ENCODE peak calls at places on chromosomes 7 and 10, in four cellular contexts. One of them, this sample, is unnamed.

GRCh38 chr10:28326516-28327493 is 23.9 kb upstream of the MPP7 start:
- DNase-seq in heart left ventricle: peak
- DNase-seq in prostate gland: peak
- DNase-seq in Caco-2: no peak
- DNase-seq in this sample: peak

GRCh38 chr10:113131611-113132330 is 181.7 kb downstream of the TCF7L2 start:
- DNase-seq in heart left ventricle: no peak
- DNase-seq in prostate gland: no peak
- DNase-seq in Caco-2: peak
- DNase-seq in this sample: no peak

GRCh38 chr7:134195252-134195651 is 68.1 kb downstream of the LRGUK start:
- DNase-seq in heart left ventricle: no peak
- DNase-seq in prostate gland: no peak
- DNase-seq in Caco-2: no peak
- DNase-seq in this sample: no peak

GRCh38 chr7:98323597-98324322 is 42.3 kb downstream of the BRI3 start:
- DNase-seq in heart left ventricle: no peak
- DNase-seq in prostate gland: no peak
- DNase-seq in Caco-2: no peak
- DNase-seq in this sample: no peak

GRCh38 chr10:131553121-131553520 is 241.6 kb upstream of the TCERG1L start:
- DNase-seq in heart left ventricle: no peak
- DNase-seq in prostate gland: no peak
- DNase-seq in Caco-2: no peak
- DNase-seq in this sample: no peak

GRCh38 chr10:34732926-34733325 is 82.2 kb downstream of the PARD3 start:
- DNase-seq in heart left ventricle: no peak
- DNase-seq in prostate gland: no peak
- DNase-seq in Caco-2: peak
- DNase-seq in this sample: no peak

GRCh38 chr10:79101560-79101971 is 32.8 kb downstream of the ZMIZ1 start:
- DNase-seq in heart left ventricle: no peak
- DNase-seq in prostate gland: no peak
- DNase-seq in Caco-2: no peak
- DNase-seq in this sample: no peak

GRCh38 chr10:92742331-92743228 is 52.8 kb downstream of the HHEX start:
- DNase-seq in heart left ventricle: no peak
- DNase-seq in prostate gland: no peak
- DNase-seq in Caco-2: no peak
- DNase-seq in this sample: peak

GRCh38 chr7:78081888-78082287 is 283.3 kb downstream of the PHTF2 start:
- DNase-seq in heart left ventricle: no peak
- DNase-seq in prostate gland: no peak
- DNase-seq in Caco-2: no peak
- DNase-seq in this sample: no peak

GRCh38 chr7:45972629-45973312 is 51.7 kb upstream of the IGFBP3 start:
- DNase-seq in heart left ventricle: no peak
- DNase-seq in prostate gland: no peak
- DNase-seq in Caco-2: no peak
- DNase-seq in this sample: no peak

GRCh38 chr10:78617633-78618032 is 451.1 kb upstream of the ZMIZ1 start:
- DNase-seq in heart left ventricle: no peak
- DNase-seq in prostate gland: no peak
- DNase-seq in Caco-2: no peak
- DNase-seq in this sample: peak

GRCh38 chr10:581776-582330 is 107.6 kb downstream of the DIP2C start:
- DNase-seq in heart left ventricle: no peak
- DNase-seq in prostate gland: no peak
- DNase-seq in Caco-2: no peak
- DNase-seq in this sample: no peak

GRCh38 chr7:110600983-110601382 is 489.9 kb upstream of the LRRN3 start:
- DNase-seq in heart left ventricle: no peak
- DNase-seq in prostate gland: no peak
- DNase-seq in Caco-2: no peak
- DNase-seq in this sample: no peak

GRCh38 chr10:115921795-115922194 is 351.2 kb downstream of the GFRA1 start:
- DNase-seq in heart left ventricle: no peak
- DNase-seq in prostate gland: no peak
- DNase-seq in Caco-2: no peak
- DNase-seq in this sample: no peak

GRCh38 chr10:116973946-116974345 is 31.0 kb downstream of the SHTN1 start:
- DNase-seq in heart left ventricle: no peak
- DNase-seq in prostate gland: no peak
- DNase-seq in Caco-2: no peak
- DNase-seq in this sample: no peak

GRCh38 chr10:72690071-72690755 is 1.7 kb upstream of the MCU start:
- DNase-seq in heart left ventricle: no peak
- DNase-seq in prostate gland: no peak
- DNase-seq in Caco-2: no peak
- DNase-seq in this sample: no peak

GRCh38 chr10:13624630-13625029 is 37.9 kb downstream of the PRPF18 start:
- DNase-seq in heart left ventricle: no peak
- DNase-seq in prostate gland: no peak
- DNase-seq in Caco-2: no peak
- DNase-seq in this sample: no peak

GRCh38 chr10:50260791-50261281 is 9.5 kb upstream of the ASAH2 start:
- DNase-seq in heart left ventricle: no peak
- DNase-seq in prostate gland: no peak
- DNase-seq in Caco-2: peak
- DNase-seq in this sample: no peak

GRCh38 chr10:132836832-132837540 is 51.0 kb upstream of the NKX6-2 start:
- DNase-seq in heart left ventricle: peak
- DNase-seq in prostate gland: no peak
- DNase-seq in Caco-2: peak
- DNase-seq in this sample: peak

GRCh38 chr10:127563718-127564553 is 14.8 kb downstream of the NPS start:
- DNase-seq in heart left ventricle: no peak
- DNase-seq in prostate gland: no peak
- DNase-seq in Caco-2: peak
- DNase-seq in this sample: no peak

GRCh38 chr7:3436746-3437145 is 135.7 kb downstream of the SDK1 start:
- DNase-seq in heart left ventricle: no peak
- DNase-seq in prostate gland: no peak
- DNase-seq in Caco-2: no peak
- DNase-seq in this sample: no peak

GRCh38 chr10:123433539-123433938 is 232.6 kb upstream of the GPR26 start:
- DNase-seq in heart left ventricle: no peak
- DNase-seq in prostate gland: no peak
- DNase-seq in Caco-2: no peak
- DNase-seq in this sample: no peak
- H3K4me3 ChIP-seq in heart left ventricle: no peak
- H3K4me3 ChIP-seq in prostate gland: no peak
- H3K4me3 ChIP-seq in Caco-2: no peak
- H3K4me3 ChIP-seq in this sample: no peak

GRCh38 chr10:30863516-30864210 is 168.0 kb downstream of the ZNF438 start:
- DNase-seq in heart left ventricle: no peak
- DNase-seq in prostate gland: no peak
- DNase-seq in Caco-2: no peak
- DNase-seq in this sample: no peak
- H3K4me3 ChIP-seq in heart left ventricle: no peak
- H3K4me3 ChIP-seq in prostate gland: no peak
- H3K4me3 ChIP-seq in Caco-2: no peak
- H3K4me3 ChIP-seq in this sample: no peak

DNA sequence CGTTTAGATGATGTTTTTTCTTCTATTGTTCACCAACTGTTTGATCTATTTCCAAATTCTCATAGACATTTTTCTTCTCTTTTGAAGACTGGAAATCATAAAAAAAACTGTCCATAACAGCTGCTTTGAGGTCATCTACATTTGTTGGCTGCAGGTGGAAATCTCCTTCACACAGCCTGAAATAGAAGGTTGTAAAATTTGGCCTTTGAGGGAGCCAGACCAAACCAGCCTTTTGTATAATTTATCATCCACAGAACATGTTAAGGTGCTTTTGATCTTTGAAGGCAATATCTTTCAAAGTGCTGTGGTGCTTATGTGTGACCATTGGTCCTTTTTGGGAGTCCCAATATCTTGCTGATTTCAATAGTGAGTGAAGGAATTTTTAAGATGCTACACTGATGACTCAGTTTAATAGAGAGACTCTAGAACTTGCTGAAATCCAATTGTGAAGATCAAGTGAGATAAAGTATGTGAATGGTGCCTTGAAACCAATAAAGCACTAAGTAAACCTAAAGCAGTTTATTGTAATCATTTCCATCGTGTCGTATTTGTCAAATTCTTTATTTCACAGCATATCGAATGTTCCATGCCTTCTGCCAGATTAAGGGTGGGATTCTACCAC is 5.4 kb downstream of the FERD3L start:
- DNase-seq in heart left ventricle: no peak
- DNase-seq in prostate gland: no peak
- DNase-seq in Caco-2: no peak
- DNase-seq in this sample: no peak
- H3K4me3 ChIP-seq in heart left ventricle: no peak
- H3K4me3 ChIP-seq in prostate gland: no peak
- H3K4me3 ChIP-seq in Caco-2: no peak
- H3K4me3 ChIP-seq in this sample: no peak

GRCh38 chr7:816300-816750 is 16.0 kb upstream of the SUN1 start:
- DNase-seq in heart left ventricle: peak
- DNase-seq in prostate gland: peak
- DNase-seq in Caco-2: peak
- DNase-seq in this sample: peak

GRCh38 chr7:816751-817671 is 15.3 kb upstream of the SUN1 start:
- DNase-seq in heart left ventricle: no peak
- DNase-seq in prostate gland: no peak
- DNase-seq in Caco-2: peak
- DNase-seq in this sample: peak

GRCh38 chr7:815284-816216 is 16.7 kb upstream of the SUN1 start:
- DNase-seq in heart left ventricle: no peak
- DNase-seq in prostate gland: peak
- DNase-seq in Caco-2: peak
- DNase-seq in this sample: peak

GRCh38 chr7:820341-820740 is 11.9 kb upstream of the SUN1 start:
- DNase-seq in heart left ventricle: no peak
- DNase-seq in prostate gland: no peak
- DNase-seq in Caco-2: no peak
- DNase-seq in this sample: no peak

DNA sequence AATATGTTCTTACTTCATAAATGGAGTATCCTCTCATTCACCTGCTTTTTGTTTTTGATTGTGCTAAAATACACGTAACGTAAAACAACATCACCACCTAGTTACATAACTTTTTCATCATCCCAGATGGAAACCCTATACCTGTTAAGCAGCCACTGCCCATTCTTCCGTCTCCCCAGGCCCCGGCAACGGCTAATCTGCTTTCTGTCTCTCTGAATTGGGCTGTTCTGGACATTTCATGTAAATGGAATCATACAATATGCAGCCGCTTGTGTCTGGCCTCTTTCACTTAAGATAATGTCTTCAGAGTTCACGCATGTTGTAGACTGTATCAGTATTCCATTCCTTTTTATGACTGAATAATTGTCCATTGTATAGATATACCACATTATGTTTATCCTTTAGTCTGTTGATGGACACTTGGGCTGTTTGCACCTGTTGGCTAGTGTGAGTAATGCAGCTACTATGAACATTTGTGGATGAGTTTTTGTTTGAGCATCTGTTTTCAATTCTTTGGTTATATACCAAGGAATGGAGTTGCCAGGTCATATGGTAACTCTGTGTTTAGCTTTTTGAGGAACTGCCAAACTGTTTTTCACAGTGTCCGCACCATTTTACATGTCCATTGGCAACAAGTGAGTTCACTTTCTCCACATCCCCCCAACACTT is 14.1 kb upstream of the SUN1 start:
- DNase-seq in heart left ventricle: no peak
- DNase-seq in prostate gland: no peak
- DNase-seq in Caco-2: no peak
- DNase-seq in this sample: peak
- H3K4me3 ChIP-seq in heart left ventricle: no peak
- H3K4me3 ChIP-seq in prostate gland: no peak
- H3K4me3 ChIP-seq in Caco-2: no peak
- H3K4me3 ChIP-seq in this sample: no peak

GRCh38 chr10:124066744-124067714 is 26.4 kb downstream of the CHST15 start:
- DNase-seq in heart left ventricle: no peak
- DNase-seq in prostate gland: no peak
- DNase-seq in Caco-2: no peak
- DNase-seq in this sample: no peak
- H3K4me3 ChIP-seq in heart left ventricle: no peak
- H3K4me3 ChIP-seq in prostate gland: no peak
- H3K4me3 ChIP-seq in Caco-2: no peak
- H3K4me3 ChIP-seq in this sample: no peak

GRCh38 chr7:11714676-11715075 is 117.3 kb downstream of the THSD7A start:
- DNase-seq in heart left ventricle: no peak
- DNase-seq in prostate gland: no peak
- DNase-seq in Caco-2: no peak
- DNase-seq in this sample: no peak
- H3K4me3 ChIP-seq in heart left ventricle: no peak
- H3K4me3 ChIP-seq in prostate gland: no peak
- H3K4me3 ChIP-seq in Caco-2: no peak
- H3K4me3 ChIP-seq in this sample: no peak